ENCODE peak calls at places on chromosomes 4 and X, in five cellular contexts. One of them, this sample, is unnamed.

GRCh38 chr4:56215901-56216300 is 171.4 kb downstream of the AASDH start:
- DNase-seq in IMR-90: peak
- DNase-seq in osteoblast: no peak
- DNase-seq in mammary epithelial cell: peak
- DNase-seq in OCI-LY7: no peak
- DNase-seq in this sample: no peak

GRCh38 chrX:47239199-47239598 is 6.4 kb downstream of the USP11 start:
- DNase-seq in mammary epithelial cell: no peak
- DNase-seq in IMR-90: no peak
- DNase-seq in osteoblast: no peak
- DNase-seq in OCI-LY7: no peak
- DNase-seq in this sample: no peak

GRCh38 chr4:145178740-145179139 is 1.6 kb downstream of the OTUD4 start:
- DNase-seq in IMR-90: no peak
- DNase-seq in osteoblast: peak
- DNase-seq in mammary epithelial cell: peak
- DNase-seq in OCI-LY7: peak
- DNase-seq in this sample: peak

GRCh38 chr4:43337707-43338106 is 445.2 kb downstream of the GRXCR1 start:
- DNase-seq in mammary epithelial cell: no peak
- DNase-seq in OCI-LY7: no peak
- DNase-seq in IMR-90: peak
- DNase-seq in osteoblast: no peak
- DNase-seq in this sample: no peak

GRCh38 chr4:4394644-4395043 is 7.7 kb downstream of the NSG1 start:
- DNase-seq in IMR-90: peak
- DNase-seq in OCI-LY7: no peak
- DNase-seq in mammary epithelial cell: no peak
- DNase-seq in osteoblast: no peak
- DNase-seq in this sample: no peak

GRCh38 chr4:43048570-43048969 is 156.1 kb downstream of the GRXCR1 start:
- DNase-seq in mammary epithelial cell: no peak
- DNase-seq in osteoblast: no peak
- DNase-seq in OCI-LY7: peak
- DNase-seq in IMR-90: no peak
- DNase-seq in this sample: no peak

GRCh38 chr4:119300072-119300387 is 21.9 kb downstream of the FABP2 start:
- DNase-seq in osteoblast: peak
- DNase-seq in mammary epithelial cell: no peak
- DNase-seq in OCI-LY7: no peak
- DNase-seq in IMR-90: peak
- DNase-seq in this sample: no peak

GRCh38 chr4:167415461-167415860 is 181.2 kb upstream of the SPOCK3 start:
- DNase-seq in IMR-90: no peak
- DNase-seq in OCI-LY7: no peak
- DNase-seq in osteoblast: no peak
- DNase-seq in mammary epithelial cell: no peak
- DNase-seq in this sample: no peak

GRCh38 chr4:74410272-74410671 is 34.7 kb upstream of the AREG start:
- DNase-seq in osteoblast: no peak
- DNase-seq in OCI-LY7: no peak
- DNase-seq in IMR-90: peak
- DNase-seq in mammary epithelial cell: peak
- DNase-seq in this sample: no peak

GRCh38 chrX:143580266-143580665 is 55.6 kb downstream of the SLITRK4 start:
- DNase-seq in mammary epithelial cell: no peak
- DNase-seq in OCI-LY7: peak
- DNase-seq in osteoblast: no peak
- DNase-seq in IMR-90: no peak
- DNase-seq in this sample: peak

GRCh38 chr4:147599206-147599605 is 18.0 kb upstream of the TMEM184C start:
- DNase-seq in IMR-90: no peak
- DNase-seq in mammary epithelial cell: no peak
- DNase-seq in osteoblast: no peak
- DNase-seq in OCI-LY7: no peak
- DNase-seq in this sample: no peak

DNA sequence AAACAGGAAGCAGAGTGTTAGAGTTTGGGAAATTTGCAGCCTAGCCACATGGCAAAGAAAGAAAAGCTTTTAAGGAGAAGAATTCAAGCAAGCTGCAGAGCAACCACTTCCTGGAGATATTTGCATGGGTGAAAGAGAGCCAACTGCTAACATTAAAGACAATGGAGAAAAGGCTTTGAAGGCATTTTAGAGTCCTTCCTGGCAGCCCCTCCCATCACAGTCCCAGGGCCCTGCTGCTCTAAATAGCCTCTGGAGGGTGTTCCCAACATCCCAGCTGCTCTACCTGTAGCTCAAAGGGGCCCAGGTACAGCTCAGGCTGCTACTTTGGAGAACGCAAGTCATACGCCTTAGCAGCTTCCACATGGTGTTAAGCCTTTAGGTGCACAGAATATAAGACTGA is 235.9 kb upstream of the FMR1 start:
- DNase-seq in osteoblast: no peak
- DNase-seq in mammary epithelial cell: no peak
- DNase-seq in OCI-LY7: no peak
- DNase-seq in IMR-90: no peak
- DNase-seq in this sample: no peak
- H2AFZ ChIP-seq in osteoblast: no peak
- H2AFZ ChIP-seq in mammary epithelial cell: no peak
- H2AFZ ChIP-seq in OCI-LY7: no peak
- H2AFZ ChIP-seq in IMR-90: no peak
- H2AFZ ChIP-seq in this sample: no peak

DNA sequence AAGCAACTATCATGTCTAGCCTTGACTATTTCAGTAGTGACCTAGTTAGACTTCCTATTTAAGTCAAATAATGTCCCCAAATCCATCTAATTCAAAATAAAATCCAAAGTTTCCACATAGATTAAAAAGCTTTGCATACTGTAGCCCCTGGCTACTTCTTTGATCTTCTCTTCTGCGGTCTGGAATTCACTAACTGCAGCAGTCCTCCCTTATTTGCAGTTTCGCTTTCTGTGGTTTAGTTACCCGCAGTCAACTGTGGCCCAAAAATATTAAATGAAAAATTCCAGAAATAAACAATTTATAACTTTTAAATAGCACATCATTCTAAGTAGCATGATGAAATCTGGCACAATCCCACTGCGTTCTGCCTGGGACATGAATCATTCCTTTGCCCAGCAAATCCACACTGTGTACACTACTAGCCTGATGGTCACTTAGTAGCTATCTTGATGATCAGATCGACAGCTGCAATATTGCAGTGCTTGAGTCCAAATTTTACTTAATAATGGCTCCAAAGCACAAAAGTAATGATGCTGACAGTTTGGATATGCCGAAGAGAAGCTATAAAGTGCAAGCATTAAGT is 86.7 kb upstream of the NPNT start:
- DNase-seq in osteoblast: no peak
- DNase-seq in IMR-90: peak
- DNase-seq in OCI-LY7: no peak
- DNase-seq in mammary epithelial cell: peak
- DNase-seq in this sample: no peak
- H2AFZ ChIP-seq in osteoblast: peak
- H2AFZ ChIP-seq in IMR-90: no peak
- H2AFZ ChIP-seq in OCI-LY7: no peak
- H2AFZ ChIP-seq in mammary epithelial cell: peak
- H2AFZ ChIP-seq in this sample: no peak

GRCh38 chrX:100098660-100099375 is 311.3 kb downstream of the PCDH19 start:
- DNase-seq in IMR-90: no peak
- DNase-seq in mammary epithelial cell: peak
- DNase-seq in osteoblast: peak
- DNase-seq in OCI-LY7: no peak
- DNase-seq in this sample: no peak
- H2AFZ ChIP-seq in IMR-90: no peak
- H2AFZ ChIP-seq in mammary epithelial cell: peak
- H2AFZ ChIP-seq in osteoblast: no peak
- H2AFZ ChIP-seq in OCI-LY7: no peak
- H2AFZ ChIP-seq in this sample: no peak

GRCh38 chr4:1035510-1035909 is 24.1 kb downstream of the FGFRL1 start:
- DNase-seq in mammary epithelial cell: no peak
- DNase-seq in OCI-LY7: no peak
- DNase-seq in IMR-90: no peak
- DNase-seq in osteoblast: no peak
- DNase-seq in this sample: no peak
- H2AFZ ChIP-seq in mammary epithelial cell: no peak
- H2AFZ ChIP-seq in OCI-LY7: no peak
- H2AFZ ChIP-seq in IMR-90: no peak
- H2AFZ ChIP-seq in osteoblast: no peak
- H2AFZ ChIP-seq in this sample: no peak

GRCh38 chr4:186764457-186764856 is 40.8 kb upstream of the FAT1 start:
- DNase-seq in osteoblast: no peak
- DNase-seq in OCI-LY7: no peak
- DNase-seq in mammary epithelial cell: no peak
- DNase-seq in IMR-90: no peak
- DNase-seq in this sample: no peak

GRCh38 chr4:186762865-186763264 is 39.2 kb upstream of the FAT1 start:
- DNase-seq in mammary epithelial cell: no peak
- DNase-seq in OCI-LY7: no peak
- DNase-seq in osteoblast: no peak
- DNase-seq in IMR-90: no peak
- DNase-seq in this sample: no peak

GRCh38 chr4:186765673-186766546 is 42.3 kb upstream of the FAT1 start:
- DNase-seq in osteoblast: no peak
- DNase-seq in IMR-90: no peak
- DNase-seq in mammary epithelial cell: peak
- DNase-seq in OCI-LY7: no peak
- DNase-seq in this sample: no peak

GRCh38 chr4:186767794-186768193 is 44.1 kb upstream of the FAT1 start:
- DNase-seq in osteoblast: no peak
- DNase-seq in mammary epithelial cell: no peak
- DNase-seq in IMR-90: no peak
- DNase-seq in OCI-LY7: no peak
- DNase-seq in this sample: no peak

GRCh38 chr4:186765138-186765537 is 41.5 kb upstream of the FAT1 start:
- DNase-seq in mammary epithelial cell: peak
- DNase-seq in osteoblast: peak
- DNase-seq in OCI-LY7: no peak
- DNase-seq in IMR-90: peak
- DNase-seq in this sample: no peak
- H2AFZ ChIP-seq in mammary epithelial cell: peak
- H2AFZ ChIP-seq in osteoblast: peak
- H2AFZ ChIP-seq in OCI-LY7: no peak
- H2AFZ ChIP-seq in IMR-90: peak
- H2AFZ ChIP-seq in this sample: no peak

GRCh38 chr4:15779336-15779735 is 1.2 kb downstream of the CD38 start:
- DNase-seq in IMR-90: peak
- DNase-seq in OCI-LY7: no peak
- DNase-seq in osteoblast: peak
- DNase-seq in mammary epithelial cell: peak
- DNase-seq in this sample: no peak

GRCh38 chr4:15778742-15779231 is 659 bp downstream of the CD38 start:
- DNase-seq in IMR-90: no peak
- DNase-seq in osteoblast: peak
- DNase-seq in mammary epithelial cell: no peak
- DNase-seq in OCI-LY7: peak
- DNase-seq in this sample: peak

GRCh38 chr4:15778191-15778741 is at the start of gene CD38:
- DNase-seq in mammary epithelial cell: no peak
- DNase-seq in IMR-90: no peak
- DNase-seq in OCI-LY7: peak
- DNase-seq in osteoblast: no peak
- DNase-seq in this sample: peak

GRCh38 chr4:15781427-15782095 is 3.4 kb downstream of the CD38 start:
- DNase-seq in IMR-90: no peak
- DNase-seq in mammary epithelial cell: peak
- DNase-seq in OCI-LY7: no peak
- DNase-seq in osteoblast: no peak
- DNase-seq in this sample: peak

GRCh38 chr4:15779789-15780188 is 1.7 kb downstream of the CD38 start:
- DNase-seq in IMR-90: no peak
- DNase-seq in OCI-LY7: no peak
- DNase-seq in osteoblast: no peak
- DNase-seq in mammary epithelial cell: peak
- DNase-seq in this sample: no peak
- H2AFZ ChIP-seq in IMR-90: no peak
- H2AFZ ChIP-seq in OCI-LY7: no peak
- H2AFZ ChIP-seq in osteoblast: peak
- H2AFZ ChIP-seq in mammary epithelial cell: peak
- H2AFZ ChIP-seq in this sample: no peak

DNA sequence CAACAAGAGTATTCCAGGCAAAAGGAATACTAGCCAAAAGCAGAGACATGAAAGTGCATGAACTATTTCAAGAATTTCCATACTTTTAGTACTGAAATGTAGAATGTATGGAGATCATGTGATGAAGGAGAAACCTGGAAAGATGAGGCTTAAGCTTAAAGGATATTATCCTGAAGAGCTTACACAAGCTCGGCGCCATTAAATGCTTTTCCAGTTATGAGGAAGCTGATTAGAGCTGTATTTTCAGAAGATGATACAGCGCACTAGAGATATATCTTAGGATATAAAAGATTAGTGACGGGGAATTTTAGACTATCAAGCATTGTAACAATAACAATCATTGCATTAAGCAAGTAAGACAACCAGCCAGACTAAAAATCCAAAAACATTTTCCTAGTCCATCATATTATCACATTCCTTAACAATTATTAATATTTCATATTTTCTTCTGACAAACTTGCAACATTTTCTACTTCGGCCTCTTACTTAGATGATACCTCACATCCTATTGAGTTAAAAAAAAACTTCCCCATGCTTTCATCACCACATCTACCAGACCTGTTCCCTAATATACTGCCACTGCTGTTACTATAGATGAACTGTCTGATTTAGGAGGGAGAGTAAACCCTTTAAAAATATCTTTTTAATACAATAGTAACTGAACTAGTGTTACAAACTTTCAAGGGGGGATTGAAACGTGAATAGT is 1.3 kb downstream of the FAM200B start:
- DNase-seq in OCI-LY7: no peak
- DNase-seq in osteoblast: no peak
- DNase-seq in IMR-90: peak
- DNase-seq in mammary epithelial cell: no peak
- DNase-seq in this sample: no peak
- H2AFZ ChIP-seq in OCI-LY7: no peak
- H2AFZ ChIP-seq in osteoblast: no peak
- H2AFZ ChIP-seq in IMR-90: no peak
- H2AFZ ChIP-seq in mammary epithelial cell: no peak
- H2AFZ ChIP-seq in this sample: no peak

GRCh38 chrX:23332888-23333821 is 1.5 kb upstream of the PTCHD1 start:
- DNase-seq in OCI-LY7: no peak
- DNase-seq in IMR-90: no peak
- DNase-seq in mammary epithelial cell: no peak
- DNase-seq in osteoblast: peak
- DNase-seq in this sample: no peak

GRCh38 chrX:23332101-23332887 is 2.4 kb upstream of the PTCHD1 start:
- DNase-seq in IMR-90: no peak
- DNase-seq in OCI-LY7: no peak
- DNase-seq in mammary epithelial cell: no peak
- DNase-seq in osteoblast: peak
- DNase-seq in this sample: no peak

GRCh38 chrX:23334871-23335599 is 386 bp downstream of the PTCHD1 start:
- DNase-seq in IMR-90: no peak
- DNase-seq in OCI-LY7: no peak
- DNase-seq in osteoblast: peak
- DNase-seq in mammary epithelial cell: no peak
- DNase-seq in this sample: no peak

GRCh38 chrX:23334536-23334870 is at the start of gene PTCHD1:
- DNase-seq in mammary epithelial cell: no peak
- DNase-seq in OCI-LY7: no peak
- DNase-seq in IMR-90: no peak
- DNase-seq in osteoblast: peak
- DNase-seq in this sample: no peak

GRCh38 chrX:23333842-23334535 is 660 bp upstream of the PTCHD1 start:
- DNase-seq in IMR-90: no peak
- DNase-seq in mammary epithelial cell: no peak
- DNase-seq in osteoblast: peak
- DNase-seq in OCI-LY7: no peak
- DNase-seq in this sample: no peak
- H2AFZ ChIP-seq in IMR-90: no peak
- H2AFZ ChIP-seq in mammary epithelial cell: no peak
- H2AFZ ChIP-seq in osteoblast: no peak
- H2AFZ ChIP-seq in OCI-LY7: no peak
- H2AFZ ChIP-seq in this sample: no peak

This sample was measured in MM.1S.